ENCODE peak calls at places on chromosomes 16 and 17, in five cellular contexts. W is IMR-90, S is A549, K is K562, F is HepG2. T is an unnamed sample.

GRCh38 chr16:24146523-24146922 is 109.6 kb upstream of the CACNG3 start:
- DNase-seq in S (no peak), K (no peak), F (no peak), W (no peak), T (no peak)

GRCh38 chr16:13056607-13057006 is 155.2 kb downstream of the SHISA9 start:
- DNase-seq in W (no peak), F (no peak), S (no peak), K (no peak), T (no peak)

GRCh38 chr17:51322390-51323029 is 62.2 kb downstream of the UTP18 start:
- DNase-seq in W (peak), K (peak), F (peak), S (peak), T (peak)

GRCh38 chr16:12142157-12142556 is 165.6 kb downstream of the SNX29 start:
- DNase-seq in S (no peak), F (no peak), W (no peak), K (no peak), T (no peak)

GRCh38 chr17:39271546-39271945 is 45.8 kb upstream of the STAC2 start:
- DNase-seq in K (no peak), W (peak), F (no peak), S (no peak), T (no peak)

GRCh38 chr16:24075929-24076716 is 180.0 kb upstream of the CACNG3 start:
- DNase-seq in F (no peak), K (peak), W (no peak), S (no peak), T (no peak)

GRCh38 chr16:82047787-82048186 is 12.7 kb downstream of the HSD17B2 start:
- DNase-seq in F (no peak), W (no peak), S (no peak), K (no peak), T (no peak)

GRCh38 chr16:88803264-88803987 is at the start of gene CDT1:
- DNase-seq in F (peak), S (peak), W (peak), K (peak), T (peak)

GRCh38 chr17:40283662-40284061 is 4.0 kb upstream of the CDC6 start:
- DNase-seq in W (peak), S (peak), K (no peak), F (no peak), T (no peak)

GRCh38 chr16:85479972-85480726 is 133.0 kb upstream of the GSE1 start:
- DNase-seq in S (peak), F (no peak), K (no peak), W (no peak), T (peak)

GRCh38 chr17:40450175-40450574 is 6.9 kb downstream of the IGFBP4 start:
- DNase-seq in K (peak), S (peak), F (peak), W (peak), T (peak)

GRCh38 chr16:67666032-67666537 is 465 bp downstream of the ENKD1 start:
- DNase-seq in K (peak), W (no peak), F (peak), S (no peak), T (no peak)

GRCh38 chr17:50270430-50271172 is 3.7 kb upstream of the TMEM92 start:
- DNase-seq in W (peak), S (no peak), K (no peak), F (no peak), T (no peak)

GRCh38 chr16:2473425-2473926 is 1.5 kb upstream of the TBC1D24 start:
- DNase-seq in S (no peak), K (peak), W (no peak), F (no peak), T (no peak)

GRCh38 chr17:81096741-81097133 is 61.8 kb downstream of the BAIAP2 start:
- DNase-seq in S (no peak), W (no peak), K (no peak), F (no peak), T (no peak)

GRCh38 chr16:14487579-14487978 is 142.5 kb downstream of the PARN start:
- DNase-seq in F (no peak), K (no peak), W (no peak), S (no peak), T (no peak)

GRCh38 chr16:47258874-47259461 is 115.2 kb upstream of the NETO2 start:
- DNase-seq in W (peak), S (peak), F (peak), K (peak), T (peak)

GRCh38 chr16:56305956-56306565 is 114.8 kb downstream of the GNAO1 start:
- DNase-seq in S (no peak), F (no peak), K (no peak), W (peak), T (no peak)

GRCh38 chr16:89572042-89572441 is 3.5 kb upstream of the CPNE7 start:
- DNase-seq in W (no peak), F (no peak), K (no peak), S (no peak), T (no peak)

GRCh38 chr16:10688726-10689125 is 6.0 kb downstream of the TEKT5 start:
- DNase-seq in F (no peak), K (no peak), S (no peak), W (no peak), T (no peak)

GRCh38 chr17:1834378-1835149 is 4.8 kb downstream of the RPA1 start:
- DNase-seq in F (no peak), K (no peak), W (no peak), S (no peak), T (no peak)

GRCh38 chr16:8660841-8661301 is 13.5 kb upstream of the ABAT start:
- DNase-seq in W (peak), S (peak), K (peak), F (peak), T (peak)

GRCh38 chr17:673200-673681 is 41.4 kb downstream of the VPS53 start:
- DNase-seq in W (peak), F (no peak), K (no peak), S (no peak), T (no peak)

GRCh38 chr16:14125030-14125681 is 54.0 kb downstream of the MRTFB start:
- DNase-seq in F (no peak), W (no peak), S (no peak), K (no peak), T (no peak)

GRCh38 chr17:77466596-77467223 is 325.9 kb downstream of the SEC14L1 start:
- DNase-seq in K (no peak), S (no peak), F (no peak), W (no peak), T (no peak)

GRCh38 chr17:28538296-28538895 is 14.0 kb downstream of the UNC119 start:
- DNase-seq in S (no peak), W (no peak), K (no peak), F (no peak), T (no peak)

GRCh38 chr16:88503374-88503770 is 50.3 kb downstream of the ZFPM1 start:
- DNase-seq in S (no peak), F (no peak), W (peak), K (no peak), T (no peak)

GRCh38 chr17:47720754-47721533 is 12.1 kb upstream of the TBX21 start:
- DNase-seq in W (no peak), F (no peak), S (no peak), K (no peak), T (peak)

GRCh38 chr17:80261159-80261894 is 675 bp downstream of the RNF213 start:
- DNase-seq in K (peak), S (peak), F (peak), W (peak), T (peak)

GRCh38 chr17:50630524-50631194 is 4.0 kb upstream of the ABCC3 start:
- DNase-seq in F (peak), W (no peak), K (peak), S (peak), T (peak)

GRCh38 chr16:71357681-71358080 is 842 bp upstream of the CALB2 start:
- DNase-seq in W (no peak), F (no peak), S (peak), K (no peak), T (no peak)

GRCh38 chr17:68598074-68598473 is 3.1 kb downstream of the FAM20A start:
- DNase-seq in F (no peak), S (no peak), W (no peak), K (no peak), T (no peak)

GRCh38 chr17:68596411-68596945 is 4.7 kb downstream of the FAM20A start:
- DNase-seq in W (no peak), F (no peak), S (no peak), K (no peak), T (no peak)

GRCh38 chr17:68595496-68595895 is 5.7 kb downstream of the FAM20A start:
- DNase-seq in K (no peak), W (no peak), F (no peak), S (no peak), T (no peak)

GRCh38 chr17:68594552-68594951 is 6.6 kb downstream of the FAM20A start:
- DNase-seq in W (no peak), S (no peak), K (no peak), F (no peak), T (no peak)

GRCh38 chr17:68595986-68596385 is 5.2 kb downstream of the FAM20A start:
- DNase-seq in F (no peak), W (no peak), S (no peak), K (no peak), T (no peak)
- TF ChIP-seq BHLHE40 in F (no peak), W (no peak), S (no peak), K (no peak), T (no peak)

GRCh38 chr16:50259334-50260205 is 6.8 kb upstream of the ADCY7 start:
- DNase-seq in S (no peak), F (no peak), W (no peak), K (no peak), T (no peak)

GRCh38 chr16:50261160-50261706 is 5.1 kb upstream of the ADCY7 start:
- DNase-seq in S (no peak), W (no peak), F (no peak), K (no peak), T (no peak)

GRCh38 chr16:50261707-50262235 is 4.6 kb upstream of the ADCY7 start:
- DNase-seq in F (peak), S (peak), W (no peak), K (no peak), T (no peak)

GRCh38 chr16:50257876-50258275 is 8.5 kb upstream of the ADCY7 start:
- DNase-seq in K (no peak), F (no peak), W (no peak), S (no peak), T (no peak)

DNA sequence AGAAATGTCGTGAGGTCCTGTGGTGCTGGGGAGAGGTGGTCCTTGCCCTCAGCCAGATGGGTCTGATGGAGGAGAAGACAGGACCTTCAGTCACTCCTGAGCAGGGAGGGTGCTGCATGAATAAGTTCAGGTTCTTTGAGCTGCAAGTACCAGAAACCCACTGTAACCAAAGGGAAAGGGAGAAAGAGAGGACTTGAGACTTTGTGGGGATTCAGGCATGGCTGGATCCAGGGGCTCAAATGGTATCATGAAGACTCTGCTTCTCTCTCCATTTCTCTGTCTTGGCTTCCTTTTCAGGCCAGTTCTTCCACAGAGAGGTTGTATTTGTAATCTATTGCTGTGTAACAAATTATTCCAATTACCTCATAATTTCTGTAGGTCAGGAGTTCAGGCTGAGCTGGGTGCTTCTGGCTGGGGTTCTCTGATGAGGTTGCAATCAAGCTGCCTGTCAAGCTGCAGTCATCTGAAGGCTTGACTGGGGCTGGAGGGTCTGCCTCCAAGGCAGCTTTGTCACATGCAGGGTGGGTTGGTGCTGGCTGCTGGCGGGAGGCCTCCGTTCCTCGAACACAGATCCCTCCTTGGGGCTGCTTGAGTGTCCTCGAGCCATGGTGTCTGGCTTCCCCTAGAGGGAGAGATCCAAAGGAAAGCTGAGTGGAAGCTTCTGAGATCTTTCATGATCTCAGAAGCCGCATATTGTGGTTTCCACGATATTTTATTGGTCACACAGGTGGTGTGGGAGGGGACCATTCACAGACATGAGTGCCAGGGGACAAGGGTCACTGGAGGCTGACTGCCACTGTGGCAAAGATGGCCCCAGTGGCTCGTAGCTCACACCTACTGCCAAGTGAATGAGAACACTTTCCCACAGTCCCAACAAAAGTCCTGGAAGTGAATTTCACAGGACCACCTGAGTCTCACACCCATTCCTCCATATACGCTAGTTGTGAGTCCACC is 5.9 kb upstream of the ADCY7 start:
- DNase-seq in F (no peak), K (no peak), S (no peak), W (no peak), T (no peak)
- TF ChIP-seq BHLHE40 in F (no peak), K (no peak), S (no peak), W (no peak), T (no peak)

DNA sequence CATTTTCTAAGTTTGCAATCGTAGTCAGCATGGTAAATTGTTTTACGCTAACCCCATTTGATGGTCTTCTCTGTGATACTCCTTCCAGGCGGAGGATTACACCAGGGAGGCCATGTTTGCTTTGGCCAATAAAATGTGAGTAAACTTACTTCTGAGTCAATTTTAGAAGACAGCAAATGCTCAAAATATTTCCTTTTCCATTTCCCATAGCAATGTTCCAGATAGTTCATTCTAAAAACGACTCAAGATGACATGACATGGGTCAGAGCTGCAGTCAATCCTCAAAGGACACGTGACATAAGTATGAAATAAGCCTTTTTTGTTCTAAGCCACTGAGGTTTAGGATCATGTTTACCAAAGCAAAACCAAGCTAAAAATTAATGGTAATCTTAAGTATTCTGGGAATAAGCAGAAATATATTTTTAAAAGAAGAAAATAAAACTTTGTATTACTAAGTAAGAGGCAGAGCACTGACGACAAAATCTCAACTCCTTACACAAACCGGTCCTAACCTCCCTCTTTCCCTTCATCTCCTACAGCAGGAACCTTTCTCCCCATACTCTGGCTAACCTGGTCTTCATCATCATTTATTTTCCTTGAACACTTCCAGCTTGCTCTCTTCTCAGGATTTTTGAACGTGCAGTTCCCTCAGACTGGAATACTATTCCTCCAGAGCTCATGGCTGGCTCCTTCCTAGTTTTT is 266.2 kb downstream of the CEP112 start:
- DNase-seq in S (no peak), F (no peak), K (no peak), W (peak), T (no peak)
- TF ChIP-seq BHLHE40 in S (no peak), F (no peak), K (no peak), W (no peak), T (no peak)

DNA sequence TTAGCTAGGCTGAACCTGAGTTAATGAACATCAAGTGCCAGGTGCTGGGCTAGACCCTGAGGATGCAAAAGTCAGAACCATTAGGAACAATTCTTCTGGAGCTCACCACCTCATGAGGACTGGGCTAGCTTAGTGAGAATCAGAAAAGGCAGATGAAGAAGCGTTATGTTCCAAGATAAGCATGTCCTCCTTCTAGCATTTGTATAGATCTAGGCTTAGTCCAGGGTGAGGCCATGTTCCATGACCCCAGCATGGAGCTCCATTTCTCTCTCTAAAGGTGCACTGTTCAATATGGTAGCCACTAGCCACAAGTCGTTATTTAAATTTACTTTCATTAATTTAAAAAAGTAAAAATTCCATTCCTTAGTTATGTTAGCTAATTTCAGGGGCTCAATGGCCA is 365.3 kb upstream of the CCL2 start:
- DNase-seq in W (no peak), S (no peak), F (no peak), K (no peak), T (no peak)
- TF ChIP-seq BHLHE40 in W (no peak), S (no peak), F (no peak), K (no peak), T (no peak)

DNA sequence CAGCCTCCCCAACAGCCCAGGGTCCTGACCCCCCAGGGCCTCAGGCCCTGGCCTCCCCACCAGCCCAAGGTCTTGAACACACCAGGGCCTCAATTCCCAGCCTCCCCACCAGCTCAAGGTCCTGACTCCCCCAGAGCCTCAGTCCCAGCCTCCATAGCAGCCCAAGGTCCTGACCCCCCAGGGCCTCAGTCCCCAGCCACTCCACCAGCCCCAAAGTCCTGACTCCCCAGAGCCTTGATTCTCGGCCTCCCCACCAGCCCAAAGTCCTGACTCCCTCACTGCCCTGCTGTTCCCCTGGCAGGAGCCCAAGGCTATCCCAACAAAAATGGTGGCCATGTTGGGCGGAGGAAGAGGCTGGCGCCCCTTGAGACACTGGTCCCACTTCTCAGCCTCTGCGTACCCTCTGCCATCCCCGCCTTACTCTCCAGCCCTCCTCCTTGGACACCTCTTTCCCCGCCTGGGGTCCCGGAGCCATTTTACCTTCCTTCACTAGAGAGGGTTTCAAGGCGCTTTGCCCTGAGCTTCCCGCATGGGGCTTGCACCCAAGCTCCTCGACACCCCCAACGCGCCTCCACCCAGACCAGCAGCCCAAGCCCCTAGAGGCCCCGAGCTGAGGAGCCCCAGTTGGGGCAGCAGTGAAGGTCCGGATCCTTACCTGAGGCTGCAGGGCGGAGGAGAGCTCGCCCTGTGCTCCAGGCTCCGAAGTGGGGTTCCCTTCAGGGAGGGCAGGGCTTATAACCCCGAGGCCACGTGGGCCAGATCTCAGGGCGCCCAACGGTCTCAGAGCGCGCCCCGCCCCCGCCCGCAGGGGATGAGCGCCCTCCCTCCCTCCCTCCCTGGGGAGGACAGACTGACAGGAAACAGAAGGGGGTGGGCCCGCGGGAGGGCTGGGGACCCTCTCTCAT is 3.5 kb upstream of the TSPOAP1 start:
- DNase-seq in W (no peak), F (no peak), K (peak), S (no peak), T (no peak)
- TF ChIP-seq BHLHE40 in W (no peak), F (no peak), K (no peak), S (no peak), T (no peak)

GRCh38 chr16:57998484-57998883 is 2.0 kb downstream of the ZNF319 start:
- DNase-seq in F (no peak), S (peak), K (peak), W (no peak), T (no peak)

GRCh38 chr16:57998992-57999365 is 1.5 kb downstream of the ZNF319 start:
- DNase-seq in F (no peak), K (no peak), S (no peak), W (no peak), T (no peak)

GRCh38 chr16:57999971-58000705 is at the start of gene ZNF319:
- DNase-seq in W (no peak), S (no peak), K (peak), F (no peak), T (no peak)

GRCh38 chr16:58000706-58001676 is at the start of gene USB1:
- DNase-seq in S (peak), W (peak), K (peak), F (peak), T (peak)

DNA sequence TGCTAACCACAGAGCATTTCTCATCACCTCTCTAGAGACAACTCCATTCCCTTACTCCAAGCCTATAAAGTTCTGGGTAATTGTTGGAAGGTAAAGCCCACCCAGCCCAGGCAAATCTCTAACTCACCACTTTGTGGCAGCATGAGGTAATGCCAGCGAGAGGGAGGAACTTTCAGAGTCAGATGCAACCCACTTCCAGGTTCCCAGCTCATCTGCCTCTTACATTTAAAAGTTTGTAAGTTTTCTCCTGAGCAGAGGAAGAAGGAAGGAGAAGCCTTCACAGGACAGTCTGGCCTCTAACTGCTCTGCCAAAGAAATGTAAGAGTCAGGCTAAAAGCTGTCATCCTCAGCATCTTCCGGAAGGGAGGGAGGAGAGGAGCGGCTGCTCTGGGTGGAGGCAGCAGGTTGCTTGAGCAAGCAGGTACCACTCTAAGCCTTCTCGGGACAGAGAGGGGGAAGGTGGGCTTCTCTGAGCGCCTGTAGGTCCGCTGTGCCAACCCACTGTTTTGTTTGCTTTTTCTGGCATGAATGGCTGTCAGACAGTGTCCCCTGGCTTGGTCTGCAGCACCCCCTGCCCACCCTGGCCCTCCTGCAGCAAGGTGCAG is 1.0 kb downstream of the ZNF319 start:
- DNase-seq in F (peak), W (peak), S (peak), K (no peak), T (no peak)
- TF ChIP-seq BHLHE40 in F (no peak), W (no peak), S (no peak), K (no peak), T (no peak)

GRCh38 chr16:15639061-15639568 is 3.8 kb downstream of the MARF1 start:
- DNase-seq in K (no peak), W (no peak), F (no peak), S (no peak), T (no peak)
- TF ChIP-seq BHLHE40 in K (no peak), W (no peak), F (no peak), S (no peak), T (no peak)